ENCODE peak calls at places on chromosomes 3 and 15, in eight cellular contexts. One of them, this sample, is unnamed.

GRCh38 chr15:51577907-51578306 is 44.7 kb downstream of the DMXL2 start:
- DNase-seq in NCI-H1417: no peak
- DNase-seq in EL: no peak
- DNase-seq in fibroblast of the aortic adventitia: no peak
- DNase-seq in effector memory CD4-positive, alpha-beta T cell: no peak
- DNase-seq in dermis microvascular lymphatic vessel endothelial cell: no peak
- DNase-seq in T-helper 2 cell: no peak
- DNase-seq in endothelial cell: no peak
- DNase-seq in this sample: no peak

GRCh38 chr3:168459229-168459784 is 363.6 kb upstream of the GOLIM4 start:
- DNase-seq in NCI-H1417: peak; percentile 24
- DNase-seq in EL: no peak
- DNase-seq in fibroblast of the aortic adventitia: no peak
- DNase-seq in effector memory CD4-positive, alpha-beta T cell: no peak
- DNase-seq in dermis microvascular lymphatic vessel endothelial cell: no peak
- DNase-seq in T-helper 2 cell: no peak
- DNase-seq in endothelial cell: no peak
- DNase-seq in this sample: no peak

GRCh38 chr3:177468331-177468730 is 271.0 kb upstream of the TBL1XR1 start:
- DNase-seq in NCI-H1417: no peak
- DNase-seq in EL: peak; percentile 97
- DNase-seq in fibroblast of the aortic adventitia: peak; percentile 99
- DNase-seq in effector memory CD4-positive, alpha-beta T cell: no peak
- DNase-seq in dermis microvascular lymphatic vessel endothelial cell: no peak
- DNase-seq in T-helper 2 cell: no peak
- DNase-seq in endothelial cell: no peak
- DNase-seq in this sample: peak; percentile 41

GRCh38 chr3:128316456-128316855 is 150.2 kb downstream of the DNAJB8 start:
- DNase-seq in NCI-H1417: no peak
- DNase-seq in EL: no peak
- DNase-seq in fibroblast of the aortic adventitia: peak; percentile 42
- DNase-seq in effector memory CD4-positive, alpha-beta T cell: peak; percentile 47
- DNase-seq in dermis microvascular lymphatic vessel endothelial cell: no peak
- DNase-seq in T-helper 2 cell: peak; percentile 13
- DNase-seq in endothelial cell: no peak
- DNase-seq in this sample: no peak

GRCh38 chr3:117619805-117620204 is 910.2 kb downstream of the TUSC7 start:
- DNase-seq in NCI-H1417: no peak
- DNase-seq in EL: no peak
- DNase-seq in fibroblast of the aortic adventitia: no peak
- DNase-seq in effector memory CD4-positive, alpha-beta T cell: no peak
- DNase-seq in dermis microvascular lymphatic vessel endothelial cell: no peak
- DNase-seq in T-helper 2 cell: no peak
- DNase-seq in endothelial cell: no peak
- DNase-seq in this sample: no peak

GRCh38 chr15:70835415-70835814 is 18.5 kb downstream of the LARP6 start:
- DNase-seq in NCI-H1417: no peak
- DNase-seq in EL: no peak
- DNase-seq in fibroblast of the aortic adventitia: peak; percentile 88
- DNase-seq in effector memory CD4-positive, alpha-beta T cell: no peak
- DNase-seq in dermis microvascular lymphatic vessel endothelial cell: no peak
- DNase-seq in T-helper 2 cell: no peak
- DNase-seq in endothelial cell: no peak
- DNase-seq in this sample: no peak

GRCh38 chr3:9180764-9181117 is 68.7 kb downstream of the SRGAP3 start:
- DNase-seq in NCI-H1417: no peak
- DNase-seq in EL: no peak
- DNase-seq in fibroblast of the aortic adventitia: no peak
- DNase-seq in effector memory CD4-positive, alpha-beta T cell: no peak
- DNase-seq in dermis microvascular lymphatic vessel endothelial cell: no peak
- DNase-seq in T-helper 2 cell: no peak
- DNase-seq in endothelial cell: no peak
- DNase-seq in this sample: no peak

GRCh38 chr3:110413807-110414748 is 657.5 kb upstream of the NECTIN3 start:
- DNase-seq in NCI-H1417: no peak
- DNase-seq in EL: peak; percentile 84
- DNase-seq in fibroblast of the aortic adventitia: peak; percentile 91
- DNase-seq in effector memory CD4-positive, alpha-beta T cell: no peak
- DNase-seq in dermis microvascular lymphatic vessel endothelial cell: peak; percentile 90
- DNase-seq in T-helper 2 cell: no peak
- DNase-seq in endothelial cell: no peak
- DNase-seq in this sample: no peak

GRCh38 chr15:67444100-67444499 is 76.8 kb upstream of the C15orf61 start:
- DNase-seq in NCI-H1417: no peak
- DNase-seq in EL: no peak
- DNase-seq in fibroblast of the aortic adventitia: no peak
- DNase-seq in effector memory CD4-positive, alpha-beta T cell: no peak
- DNase-seq in dermis microvascular lymphatic vessel endothelial cell: no peak
- DNase-seq in T-helper 2 cell: no peak
- DNase-seq in endothelial cell: no peak
- DNase-seq in this sample: no peak

This sample was measured in SJCRH30.